ENCODE peak calls at places on chromosomes 12 and 14, in six cellular contexts. P, Z, A, W, K and S are unnamed samples.

GRCh38 chr14:32702088-32702487 is 236.6 kb upstream of the NPAS3 start:
- DNase-seq in W (no peak), K (no peak), P (no peak), A (no peak), Z (no peak), S (no peak)

GRCh38 chr12:40336573-40337199 is 111.9 kb downstream of the LRRK2 start:
- DNase-seq in A (no peak), Z (no peak), K (no peak), P (peak; percentile 56), W (peak; percentile 32), S (no peak)

GRCh38 chr12:67893003-67893402 is 96.2 kb upstream of the IFNG-AS1 start:
- DNase-seq in A (no peak), K (no peak), Z (no peak), W (no peak), P (peak; percentile 4), S (no peak)

GRCh38 chr12:53652366-53652765 is 23.5 kb downstream of the ATP5MC2 start:
- DNase-seq in A (no peak), P (peak; percentile 42), K (no peak), Z (no peak), W (no peak), S (no peak)

GRCh38 chr14:33728010-33728498 is 222.8 kb downstream of the EGLN3 start:
- DNase-seq in Z (no peak), W (no peak), P (no peak), K (no peak), A (no peak), S (no peak)

GRCh38 chr14:22597771-22598098 is 365 bp upstream of the ABHD4 start:
- DNase-seq in W (no peak), Z (no peak), K (no peak), A (no peak), P (peak; percentile 37), S (no peak)

GRCh38 chr12:6207254-6207942 is 7.2 kb downstream of the CD9 start:
- DNase-seq in A (no peak), Z (peak; percentile 23), W (no peak), K (peak; percentile 63), P (peak; percentile 44), S (no peak)

GRCh38 chr14:74019743-74020142 is 594 bp downstream of the BBOF1 start:
- DNase-seq in Z (no peak), P (peak; percentile 72), A (no peak), K (no peak), W (no peak), S (no peak)

GRCh38 chr14:94132285-94132887 is 3.0 kb upstream of the IFI27L2 start:
- DNase-seq in Z (no peak), K (no peak), A (peak; percentile 62), P (peak; percentile 90), W (peak; percentile 65), S (no peak)

GRCh38 chr12:45040977-45041376 is 9.9 kb downstream of the DBX2 start:
- DNase-seq in P (no peak), K (no peak), A (no peak), Z (no peak), W (no peak), S (no peak)